ENCODE peak calls at places on chromosomes 3 and 15, in four cellular contexts. S is CD4-positive, CD25-positive, alpha-beta regulatory T cell; F is effector CD4-positive, alpha-beta T cell; J is ACHN. L is an unnamed sample.

GRCh38 chr15:99059010-99059981 is 45.6 kb upstream of the SYNM start:
- DNase-seq in S (peak), F (peak), J (peak), L (peak)

GRCh38 chr15:62344806-62345539 is 179.9 kb upstream of the C2CD4B start:
- DNase-seq in S (peak), F (peak), J (peak), L (peak)

GRCh38 chr3:15148614-15149013 is 49.7 kb upstream of the RBSN start:
- DNase-seq in S (peak), F (no peak), J (peak), L (peak)

GRCh38 chr3:42723146-42723683 is 20.6 kb upstream of the HHATL start:
- DNase-seq in S (no peak), F (no peak), J (no peak), L (no peak)

GRCh38 chr15:49492834-49493233 is 69.8 kb downstream of the FGF7 start:
- DNase-seq in S (no peak), F (no peak), J (no peak), L (no peak)

GRCh38 chr3:126347543-126348161 is 9.6 kb downstream of the KLF15 start:
- DNase-seq in S (no peak), F (no peak), J (no peak), L (peak)

GRCh38 chr3:122705379-122705778 is 24.7 kb downstream of the PARP14 start:
- DNase-seq in S (no peak), F (no peak), J (no peak), L (no peak)

GRCh38 chr3:16171825-16172224 is 2.7 kb upstream of the GALNT15 start:
- DNase-seq in S (no peak), F (no peak), J (no peak), L (no peak)

GRCh38 chr3:150232992-150233451 is 175.1 kb upstream of the TSC22D2 start:
- DNase-seq in S (no peak), F (no peak), J (no peak), L (no peak)

GRCh38 chr3:29649815-29650547 is 369.1 kb downstream of the RBMS3 start:
- DNase-seq in S (no peak), F (no peak), J (no peak), L (no peak)

GRCh38 chr3:146243559-146243958 is 7.3 kb downstream of the PLSCR4 start:
- DNase-seq in S (no peak), F (no peak), J (no peak), L (no peak)

GRCh38 chr15:92455271-92455670 is 61.6 kb downstream of the ST8SIA2 start:
- DNase-seq in S (no peak), F (no peak), J (no peak), L (no peak)

GRCh38 chr3:33889394-33890039 is 91.1 kb downstream of the PDCD6IP start:
- DNase-seq in S (no peak), F (no peak), J (no peak), L (no peak)

GRCh38 chr3:14317057-14317553 is 85.3 kb upstream of the SLC6A6 start:
- DNase-seq in S (no peak), F (no peak), J (no peak), L (no peak)

GRCh38 chr15:101049282-101049681 is 130.1 kb downstream of the LRRK1 start:
- DNase-seq in S (no peak), F (no peak), J (no peak), L (peak)

GRCh38 chr15:92339361-92339760 is 54.3 kb upstream of the ST8SIA2 start:
- DNase-seq in S (no peak), F (no peak), J (no peak), L (no peak)

GRCh38 chr3:184176377-184177330 is 2.0 kb downstream of the AP2M1 start:
- DNase-seq in S (no peak), F (no peak), J (peak), L (peak)

GRCh38 chr15:66004618-66005262 is 135.4 kb downstream of the RAB11A start:
- DNase-seq in S (peak), F (no peak), J (peak), L (peak)

GRCh38 chr3:12908136-12908730 is 66.9 kb upstream of the RPL32 start:
- DNase-seq in S (no peak), F (no peak), J (no peak), L (no peak)

GRCh38 chr15:96392380-96393208 is 62.1 kb downstream of the NR2F2 start:
- DNase-seq in S (no peak), F (no peak), J (no peak), L (peak)

GRCh38 chr3:69948246-69948862 is 51.2 kb upstream of the SAMMSON start:
- DNase-seq in S (peak), F (no peak), J (peak), L (no peak)

GRCh38 chr15:27993544-27993943 is 105.6 kb downstream of the OCA2 start:
- DNase-seq in S (no peak), F (no peak), J (no peak), L (no peak)

GRCh38 chr15:75234191-75234810 is 23.8 kb upstream of the GOLGA6C start:
- DNase-seq in S (no peak), F (no peak), J (no peak), L (no peak)

GRCh38 chr15:44132057-44132456 is 63.0 kb downstream of the FRMD5 start:
- DNase-seq in S (no peak), F (no peak), J (no peak), L (no peak)

GRCh38 chr3:105238367-105238766 is 128.3 kb upstream of the ALCAM start:
- DNase-seq in S (no peak), F (no peak), J (no peak), L (no peak)